ENCODE peak calls at places on chromosomes 5 and 9, in five cellular contexts. F is adrenal gland; X is naive thymus-derived CD4-positive, alpha-beta T cell; C is lung; U is A673. P is an unnamed sample.
A peak's percentile ranks its signal among the peaks of the same experiment; 100 is the strongest.

GRCh38 chr5:95861858-95862561 is 39.5 kb upstream of the GLRX start:
- DNase-seq in X (no peak), F (no peak), U (no peak), C (no peak), P (no peak)

GRCh38 chr9:5872496-5872895 is 18.2 kb upstream of the MLANA start:
- DNase-seq in X (no peak), F (no peak), U (no peak), C (no peak), P (no peak)

GRCh38 chr5:33491941-33492340 is 51.2 kb downstream of the TARS1 start:
- DNase-seq in F (no peak), X (no peak), U (peak; percentile 22), C (no peak), P (peak; percentile 31)

GRCh38 chr5:82167372-82167771 is 110.8 kb downstream of the RPS23 start:
- DNase-seq in F (no peak), U (no peak), C (no peak), X (no peak), P (no peak)

GRCh38 chr5:63401434-63402046 is 560.7 kb downstream of the HTR1A start:
- DNase-seq in F (peak; percentile 35), X (no peak), C (peak; percentile 54), U (peak; percentile 68), P (no peak)

GRCh38 chr5:180424094-180424493 is 70.1 kb upstream of the CNOT6 start:
- DNase-seq in C (no peak), X (no peak), F (no peak), U (no peak), P (no peak)

GRCh38 chr5:13939647-13940046 is 4.8 kb downstream of the DNAH5 start:
- DNase-seq in X (no peak), U (peak; percentile 5), F (no peak), C (no peak), P (no peak)

GRCh38 chr5:17216176-17216973 is 1.1 kb upstream of the BASP1 start:
- DNase-seq in X (peak; percentile 48), C (peak; percentile 81), F (peak; percentile 44), U (peak; percentile 94), P (peak; percentile 82)

GRCh38 chr9:3929345-3930150 is 370.3 kb downstream of the GLIS3 start:
- DNase-seq in X (no peak), F (no peak), U (peak; percentile 70), C (no peak), P (no peak)

GRCh38 chr9:21710792-21711191 is 91.6 kb upstream of the MTAP start:
- DNase-seq in X (peak; percentile 33), C (no peak), F (no peak), U (no peak), P (no peak)

GRCh38 chr5:158814521-158814920 is 285.2 kb downstream of the EBF1 start:
- DNase-seq in C (no peak), X (no peak), U (no peak), F (no peak), P (no peak)

GRCh38 chr9:76873056-76873792 is 32.7 kb downstream of the PRUNE2 start:
- DNase-seq in C (no peak), F (no peak), U (peak; percentile 91), X (no peak), P (no peak)

GRCh38 chr5:20294696-20295095 is 306.7 kb upstream of the CDH18 start:
- DNase-seq in C (no peak), U (no peak), X (no peak), F (no peak), P (no peak)

GRCh38 chr5:133373121-133373870 is 239.0 kb downstream of the FSTL4 start:
- DNase-seq in C (no peak), U (no peak), X (no peak), F (no peak), P (no peak)

GRCh38 chr5:149611327-149611726 is 30.0 kb downstream of the ARHGEF37 start:
- DNase-seq in X (no peak), F (no peak), U (no peak), C (no peak), P (peak; percentile 87)

GRCh38 chr5:171783051-171783450 is 2.6 kb upstream of the SMIM23 start:
- DNase-seq in C (no peak), U (no peak), X (no peak), F (no peak), P (no peak)

GRCh38 chr5:51345106-51345505 is 38.1 kb upstream of the ISL1 start:
- DNase-seq in F (no peak), U (no peak), X (no peak), C (no peak), P (no peak)

DNA sequence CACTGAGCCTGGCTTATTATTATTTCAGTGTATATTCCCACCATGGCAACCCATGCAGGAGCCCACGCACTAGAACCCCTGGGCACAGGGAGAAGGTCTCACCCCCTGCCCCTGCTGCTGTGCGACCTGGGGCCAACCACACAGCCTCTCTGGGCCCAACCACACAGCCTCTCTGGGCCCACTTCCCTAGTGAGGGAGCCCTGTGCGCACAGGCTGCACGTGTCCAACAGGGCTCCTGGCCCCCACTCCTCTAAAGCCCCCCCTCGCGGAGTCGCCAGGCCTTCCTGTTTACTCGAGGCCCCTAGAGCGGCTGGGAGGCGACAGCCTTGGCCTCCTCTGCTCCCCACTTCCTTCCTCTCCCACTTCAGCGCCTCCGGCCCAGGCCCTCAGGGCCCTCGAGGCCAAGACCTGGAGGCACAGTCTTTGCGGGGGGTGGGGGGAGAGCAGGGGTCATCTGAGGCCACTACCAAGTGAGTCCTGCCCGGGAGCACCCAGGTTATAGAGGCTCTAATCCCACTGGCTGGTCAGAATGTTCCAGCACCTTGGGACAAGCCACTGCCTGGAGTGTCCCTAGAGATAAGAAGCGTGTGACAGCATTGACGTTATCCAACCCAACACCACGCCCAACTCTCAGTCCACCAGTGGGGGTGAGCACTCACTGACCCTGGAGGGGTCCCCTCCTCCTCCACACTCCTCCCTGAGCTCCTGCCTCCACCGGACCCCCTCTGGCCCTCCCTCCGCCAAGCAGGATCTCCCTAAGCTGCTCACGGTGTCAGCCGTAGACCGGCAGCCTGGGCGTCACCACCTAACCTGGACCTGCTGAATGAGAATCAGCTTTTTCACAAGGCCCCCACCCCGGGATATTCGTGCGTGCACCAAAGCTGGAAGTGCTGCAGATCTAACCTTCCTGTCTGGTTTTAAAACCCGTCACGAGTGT is 7.9 kb upstream of the ENG start:
- DNase-seq in C (peak; percentile 71), F (peak; percentile 75), U (no peak), X (peak; percentile 32), P (peak; percentile 92)
- H3K4me1 ChIP-seq in C (peaks cover 37% of the 10 kb centered on the region), F (no peaks in the 10 kb centered on the region), U (no peaks in the 10 kb centered on the region), X (peaks cover 35% of the 10 kb centered on the region), P (no peaks in the 10 kb centered on the region)

DNA sequence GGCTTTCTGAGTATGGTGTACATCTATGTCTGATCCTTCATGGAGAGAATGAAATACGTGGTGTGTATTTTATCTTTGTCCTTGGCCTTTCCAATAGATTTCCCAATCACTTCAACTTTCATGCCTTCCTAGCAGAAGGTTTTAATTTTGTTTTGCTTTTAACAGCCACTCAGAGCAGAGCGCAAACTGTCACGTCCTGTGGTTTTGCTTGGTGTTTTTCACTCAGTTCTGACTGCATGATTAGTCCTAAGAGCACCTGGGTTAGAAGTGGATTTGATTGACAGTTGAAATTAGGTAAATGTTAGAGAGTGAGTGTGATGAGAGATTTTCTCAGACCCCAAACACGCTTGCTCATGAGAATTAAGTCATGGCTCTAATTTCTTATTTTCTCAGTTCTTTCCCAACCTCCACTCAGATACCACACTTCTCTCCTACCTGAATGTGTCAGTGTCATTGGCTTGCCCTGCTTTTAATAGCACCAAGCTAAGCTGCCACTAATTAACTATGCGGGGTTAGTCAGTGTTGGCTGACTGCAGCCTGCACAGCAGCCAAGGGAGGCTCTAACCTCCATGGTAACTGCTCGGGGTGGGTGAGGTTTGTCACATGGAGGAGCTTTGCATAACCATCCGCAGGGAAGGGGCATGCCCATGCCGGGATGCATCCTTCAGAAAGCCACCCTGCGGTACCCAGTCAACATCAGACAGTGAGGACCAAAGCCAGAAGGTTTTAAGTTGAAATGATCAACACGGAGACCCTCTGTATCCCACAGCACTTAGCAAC is 173.4 kb downstream of the NR3C1 start:
- DNase-seq in X (peak; percentile 36), F (no peak), C (no peak), U (no peak), P (no peak)
- H3K4me3 ChIP-seq in X (peak overlapping the region; percentile 19), F (peak overlapping the region; percentile 4), C (no peak overlapping the region), U (no peak overlapping the region), P (no peak overlapping the region)

GRCh38 chr9:114930063-114930812 is at the start of gene TNFSF8:
- DNase-seq in X (peak; percentile 88), C (no peak), U (no peak), F (peak; percentile 20), P (peak; percentile 62)
- H3K36me3 ChIP-seq in X (no peaks in the 10 kb centered on the region), C (no peaks in the 10 kb centered on the region), U (no peaks in the 10 kb centered on the region), F (no peaks in the 10 kb centered on the region), P (no peaks in the 10 kb centered on the region)

DNA sequence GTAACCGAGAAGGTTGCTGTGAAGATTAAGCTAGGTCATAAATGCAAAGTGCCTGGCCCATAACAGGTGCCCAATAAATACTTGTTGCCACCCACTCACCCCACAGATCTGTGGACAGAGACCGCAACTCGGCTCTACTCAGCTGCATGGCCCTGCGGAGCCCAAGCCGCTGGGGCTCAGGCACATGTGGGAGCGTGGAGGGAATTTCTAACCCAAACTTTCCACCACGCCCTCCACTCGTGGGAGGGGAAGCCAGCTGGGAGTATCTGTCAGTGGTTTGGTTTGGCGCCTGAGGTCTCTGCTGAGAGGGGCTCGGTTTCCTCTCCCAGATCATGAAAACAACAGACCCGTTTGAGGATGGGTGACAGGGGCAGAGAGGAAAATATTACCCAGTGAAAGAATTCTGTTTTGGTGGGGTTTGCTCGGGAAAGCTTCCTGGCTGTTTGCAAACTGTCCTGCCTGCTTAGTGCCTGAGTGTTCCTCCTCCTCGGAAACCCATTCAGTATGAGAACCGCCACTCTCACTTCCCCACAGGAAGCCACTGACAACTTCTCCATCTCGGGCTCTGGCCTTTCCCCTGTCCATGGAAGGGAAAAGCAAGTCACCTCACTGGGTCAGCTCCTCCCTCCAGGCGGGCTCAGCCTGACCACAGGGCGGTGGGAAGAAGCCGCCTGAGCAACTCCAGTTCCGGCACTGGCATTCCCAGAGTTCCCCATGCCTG is 60.1 kb downstream of the RGS3 start:
- DNase-seq in X (no peak), F (peak; percentile 53), U (no peak), C (peak; percentile 60), P (peak; percentile 75)
- H3K4me1 ChIP-seq in X (peaks cover 79% of the 10 kb centered on the region), F (peaks cover 23% of the 10 kb centered on the region), U (no peaks in the 10 kb centered on the region), C (peaks cover 40% of the 10 kb centered on the region), P (peaks cover 77% of the 10 kb centered on the region)

DNA sequence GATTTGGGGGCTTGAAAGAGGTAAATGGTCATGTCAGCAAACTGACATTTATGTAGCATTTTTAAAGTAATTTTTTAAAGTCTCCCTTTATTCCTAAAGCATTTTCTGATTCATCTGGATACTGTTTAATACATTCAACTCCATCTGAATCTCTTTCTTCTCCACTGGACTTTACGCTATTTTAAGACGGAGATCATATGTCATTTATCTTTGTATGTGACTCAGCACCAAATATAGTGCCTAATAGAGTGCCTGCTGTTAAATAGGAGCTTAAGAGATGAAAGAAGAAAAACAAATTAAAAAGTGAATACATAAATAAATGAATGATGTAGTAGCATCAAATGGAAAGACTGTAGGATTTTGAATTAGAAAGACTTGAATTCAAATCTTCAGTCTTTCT is 548.8 kb upstream of the SMC2 start:
- DNase-seq in C (no peak), U (no peak), X (no peak), F (no peak), P (no peak)
- H3K4me3 ChIP-seq in C (no peak overlapping the region), U (no peak overlapping the region), X (no peak overlapping the region), F (no peak overlapping the region), P (no peak overlapping the region)

P was measured in mucosa of descending colon.